ENCODE peak calls at places on chromosomes 2 and 18, in four cellular contexts. V is amniotic epithelial cell, T is GF-D8, G is endothelial cell of umbilical vein. X is an unnamed sample.

GRCh38 chr2:33484042-33484621 is 7.7 kb downstream of the RASGRP3 start:
- DNase-seq in V (no peak), T (no peak), G (no peak), X (no peak)

GRCh38 chr2:42054657-42055430 is 7.0 kb downstream of the PKDCC start:
- DNase-seq in V (no peak), T (no peak), G (no peak), X (no peak)

GRCh38 chr18:29087616-29088246 is 910.8 kb upstream of the CDH2 start:
- DNase-seq in V (no peak), T (no peak), G (no peak), X (no peak)

GRCh38 chr2:98896944-98897343 is 39.1 kb downstream of the CRACDL start:
- DNase-seq in V (no peak), T (no peak), G (no peak), X (no peak)

GRCh38 chr2:229486673-229487072 is 215.6 kb upstream of the PID1 start:
- DNase-seq in V (no peak), T (no peak), G (no peak), X (no peak)

GRCh38 chr2:164600763-164601162 is 20.5 kb downstream of the GRB14 start:
- DNase-seq in V (no peak), T (no peak), G (no peak), X (no peak)

GRCh38 chr2:54704688-54705605 is 18.5 kb upstream of the EML6 start:
- DNase-seq in V (peak; percentile 73), T (no peak), G (peak; percentile 71), X (no peak)

GRCh38 chr2:30628341-30628740 is 178.9 kb downstream of the CAPN13 start:
- DNase-seq in V (peak; percentile 51), T (no peak), G (no peak), X (no peak)

GRCh38 chr2:134667081-134667480 is 51.7 kb downstream of the TMEM163 start:
- DNase-seq in V (no peak), T (no peak), G (no peak), X (no peak)

GRCh38 chr2:157497603-157498314 is 53.9 kb upstream of the CYTIP start:
- DNase-seq in V (peak; percentile 42), T (no peak), G (peak; percentile 36), X (no peak)

GRCh38 chr2:132372276-132372675 is 44.3 kb upstream of the GPR39 start:
- DNase-seq in V (no peak), T (no peak), G (no peak), X (no peak)

GRCh38 chr18:58354791-58355190 is 274.1 kb downstream of the ALPK2 start:
- DNase-seq in V (no peak), T (no peak), G (no peak), X (no peak)

GRCh38 chr18:47036298-47036874 is 965 bp upstream of the ELOA2 start:
- DNase-seq in V (peak; percentile 12), T (no peak), G (peak; percentile 6), X (no peak)

GRCh38 chr2:192593561-192593960 is 398.8 kb upstream of the TMEFF2 start:
- DNase-seq in V (no peak), T (no peak), G (no peak), X (no peak)

GRCh38 chr2:219228745-219229374 is 576 bp downstream of the ATG9A start:
- DNase-seq in V (no peak), T (no peak), G (no peak), X (no peak)

GRCh38 chr2:134362152-134362653 is 108.3 kb downstream of the MGAT5 start:
- DNase-seq in V (no peak), T (no peak), G (no peak), X (no peak)

GRCh38 chr2:161088658-161089350 is 71.4 kb upstream of the TANK start:
- DNase-seq in V (no peak), T (no peak), G (no peak), X (no peak)

GRCh38 chr2:215654177-215654850 is 218.4 kb upstream of the FN1 start:
- DNase-seq in V (no peak), T (no peak), G (no peak), X (no peak)

GRCh38 chr2:100041385-100041784 is 101.0 kb downstream of the AFF3 start:
- DNase-seq in V (no peak), T (no peak), G (no peak), X (no peak)

GRCh38 chr2:7634370-7634769 is 717.2 kb downstream of the RNF144A start:
- DNase-seq in V (no peak), T (no peak), G (no peak), X (no peak)

GRCh38 chr2:85468704-85469349 is 50.3 kb downstream of the SH2D6 start:
- DNase-seq in V (peak; percentile 46), T (no peak), G (peak; percentile 60), X (peak; percentile 77)

GRCh38 chr18:58076052-58076451 is 32.0 kb downstream of the NEDD4L start:
- DNase-seq in V (no peak), T (no peak), G (no peak), X (no peak)

GRCh38 chr18:45566025-45566740 is 49.1 kb upstream of the SLC14A2 start:
- DNase-seq in V (peak; percentile 75), T (no peak), G (no peak), X (peak; percentile 84)

GRCh38 chr2:176137883-176138282 is 8.4 kb downstream of the HOXD8 start:
- DNase-seq in V (no peak), T (no peak), G (peak; percentile 64), X (no peak)

GRCh38 chr18:26746284-26747130 is 119.0 kb downstream of the AQP4 start:
- DNase-seq in V (no peak), T (no peak), G (no peak), X (no peak)